ENCODE peak calls at places on chromosomes 12 and 14, in nine cellular contexts. M is T-cell; V is neuronal stem cell; O is foreskin fibroblast; P is immature natural killer cell; L is GM13976; T is COR-L47; Q is activated CD4-positive, alpha-beta T cell treated with anti-CD3 and anti-CD28 coated beads for 48 hours; R is cardiac septum. F is an unnamed sample.

GRCh38 chr14:55720796-55721195 is 140.8 kb downstream of the KTN1 start:
- DNase-seq in M (no peak), V (no peak), O (no peak), P (no peak), L (no peak), T (no peak), Q (no peak), R (no peak), F (no peak)

GRCh38 chr12:27331299-27331926 is 1.2 kb upstream of the BMAL2 start:
- DNase-seq in M (no peak), V (no peak), O (peak; percentile 90), P (no peak), L (peak; percentile 74), T (no peak), Q (peak; percentile 25), R (no peak), F (no peak)

GRCh38 chr12:75571204-75571603 is 59.8 kb upstream of the KRR1 start:
- DNase-seq in M (no peak), V (no peak), O (no peak), P (no peak), L (no peak), T (peak; percentile 84), Q (no peak), R (no peak), F (no peak)

GRCh38 chr14:51453869-51454268 is 197.8 kb upstream of the FRMD6 start:
- DNase-seq in M (no peak), V (no peak), O (no peak), P (no peak), L (no peak), T (no peak), Q (no peak), R (no peak), F (no peak)

GRCh38 chr12:116294464-116295002 is 17.0 kb upstream of the MED13L start:
- DNase-seq in M (no peak), V (no peak), O (no peak), P (no peak), L (no peak), T (no peak), Q (no peak), R (no peak), F (no peak)

GRCh38 chr12:115204957-115205754 is 521.2 kb upstream of the TBX3 start:
- DNase-seq in M (no peak), V (no peak), O (peak; percentile 59), P (no peak), L (no peak), T (no peak), Q (no peak), R (no peak), F (no peak)

GRCh38 chr12:108063192-108063591 is 65.9 kb upstream of the WSCD2 start:
- DNase-seq in M (no peak), V (peak; percentile 27), O (no peak), P (no peak), L (peak; percentile 23), T (no peak), Q (no peak), R (no peak), F (no peak)

GRCh38 chr12:27300251-27300650 is 32.4 kb upstream of the BMAL2 start:
- DNase-seq in M (no peak), V (no peak), O (no peak), P (no peak), L (no peak), T (no peak), Q (no peak), R (no peak), F (no peak)

GRCh38 chr12:103728323-103728722 is 112.7 kb downstream of the NT5DC3 start:
- DNase-seq in M (no peak), V (no peak), O (no peak), P (no peak), L (no peak), T (no peak), Q (no peak), R (no peak), F (no peak)

GRCh38 chr14:91284146-91284790 is 39.8 kb upstream of the GPR68 start:
- DNase-seq in M (no peak), V (no peak), O (peak; percentile 72), P (no peak), L (no peak), T (no peak), Q (no peak), R (no peak), F (no peak)

GRCh38 chr14:83255015-83255726 is 1721.5 kb upstream of the SEL1L start:
- DNase-seq in M (no peak), V (no peak), O (peak; percentile 7), P (no peak), L (no peak), T (no peak), Q (no peak), R (no peak), F (no peak)

GRCh38 chr12:6608592-6609311 is 1.6 kb upstream of the CHD4 start:
- DNase-seq in M (peak; percentile 32), V (no peak), O (no peak), P (no peak), L (no peak), T (no peak), Q (peak; percentile 56), R (no peak), F (no peak)

GRCh38 chr14:57480044-57480443 is 13.6 kb downstream of the CCDC198 start:
- DNase-seq in M (no peak), V (no peak), O (peak; percentile 21), P (no peak), L (no peak), T (no peak), Q (no peak), R (no peak), F (no peak)